ENCODE peak calls at places on chromosome 18, in four cellular contexts. One of them, this sample, is unnamed.

GRCh38 chr18:38301621-38302020 is 736.0 kb upstream of the CELF4 start:
- DNase-seq in A549: no peak
- DNase-seq in H1: no peak
- DNase-seq in K562: no peak
- DNase-seq in this sample: no peak

GRCh38 chr18:59303006-59303405 is 15.4 kb downstream of the CPLX4 start:
- DNase-seq in A549: no peak
- DNase-seq in H1: no peak
- DNase-seq in K562: no peak
- DNase-seq in this sample: no peak

GRCh38 chr18:23460285-23461273 is 7.5 kb downstream of the RIOK3 start:
- DNase-seq in A549: no peak
- DNase-seq in H1: no peak
- DNase-seq in K562: no peak
- DNase-seq in this sample: no peak

GRCh38 chr18:79951545-79952456 is at the start of gene SLC66A2:
- DNase-seq in A549: peak
- DNase-seq in H1: no peak
- DNase-seq in K562: peak
- DNase-seq in this sample: peak

GRCh38 chr18:9673296-9674251 is 34.5 kb upstream of the RAB31 start:
- DNase-seq in A549: peak
- DNase-seq in H1: no peak
- DNase-seq in K562: no peak
- DNase-seq in this sample: peak

GRCh38 chr18:9404565-9405060 is 70.0 kb downstream of the TWSG1 start:
- DNase-seq in A549: no peak
- DNase-seq in H1: no peak
- DNase-seq in K562: peak
- DNase-seq in this sample: peak

GRCh38 chr18:13318644-13319501 is 100.3 kb downstream of the LDLRAD4 start:
- DNase-seq in A549: no peak
- DNase-seq in H1: no peak
- DNase-seq in K562: no peak
- DNase-seq in this sample: no peak

GRCh38 chr18:70289351-70290330 is 796 bp downstream of the SOCS6 start:
- DNase-seq in A549: no peak
- DNase-seq in H1: no peak
- DNase-seq in K562: peak
- DNase-seq in this sample: peak

GRCh38 chr18:8882632-8883408 is 177.5 kb downstream of the MTCL1 start:
- DNase-seq in A549: no peak
- DNase-seq in H1: peak
- DNase-seq in K562: peak
- DNase-seq in this sample: peak

GRCh38 chr18:10291568-10291981 is 162.9 kb upstream of the APCDD1 start:
- DNase-seq in A549: no peak
- DNase-seq in H1: no peak
- DNase-seq in K562: no peak
- DNase-seq in this sample: peak

GRCh38 chr18:58097127-58097906 is 53.3 kb downstream of the NEDD4L start:
- DNase-seq in A549: no peak
- DNase-seq in H1: no peak
- DNase-seq in K562: no peak
- DNase-seq in this sample: peak

GRCh38 chr18:68520406-68521075 is 194.4 kb downstream of the TMX3 start:
- DNase-seq in A549: no peak
- DNase-seq in H1: no peak
- DNase-seq in K562: no peak
- DNase-seq in this sample: no peak
- TF ChIP-seq MAX in A549: no peak
- TF ChIP-seq MAX in H1: no peak
- TF ChIP-seq MAX in K562: no peak
- TF ChIP-seq MAX in this sample: no peak

DNA sequence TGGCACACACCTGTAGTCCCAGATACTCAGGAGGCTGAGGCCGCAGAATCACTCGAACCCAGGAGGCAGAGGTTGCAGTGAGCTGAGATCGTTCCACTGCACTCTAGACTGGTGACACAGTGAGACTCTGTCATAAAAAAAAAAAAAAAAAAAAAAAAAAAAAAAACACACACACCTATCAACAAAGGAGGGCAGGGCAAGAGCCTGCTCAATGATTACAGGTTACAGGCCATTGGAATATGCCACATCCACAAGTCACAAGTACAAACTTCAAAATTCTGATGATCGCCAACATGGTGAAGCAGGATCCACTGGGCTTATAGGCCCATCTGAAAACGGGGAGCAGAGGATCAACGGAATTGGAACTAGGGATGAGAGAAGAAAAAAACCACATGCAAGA is 6.3 kb downstream of the MYO5B start:
- DNase-seq in A549: no peak
- DNase-seq in H1: no peak
- DNase-seq in K562: no peak
- DNase-seq in this sample: no peak
- H3K4me3 ChIP-seq in A549: no peak
- H3K4me3 ChIP-seq in H1: no peak
- H3K4me3 ChIP-seq in K562: no peak
- H3K4me3 ChIP-seq in this sample: no peak

GRCh38 chr18:657998-658946 is 819 bp downstream of the TYMS start:
- DNase-seq in A549: peak
- DNase-seq in H1: peak
- DNase-seq in K562: peak
- DNase-seq in this sample: peak
- TF ChIP-seq POLR2A in A549: peak
- TF ChIP-seq POLR2A in H1: peak
- TF ChIP-seq POLR2A in K562: peak
- TF ChIP-seq POLR2A in this sample: peak

GRCh38 chr18:29164020-29164706 is 987.2 kb upstream of the CDH2 start:
- DNase-seq in A549: peak
- DNase-seq in H1: no peak
- DNase-seq in K562: no peak
- DNase-seq in this sample: peak
- TF ChIP-seq MAX in A549: peak
- TF ChIP-seq MAX in H1: no peak
- TF ChIP-seq MAX in K562: no peak
- TF ChIP-seq MAX in this sample: no peak

DNA sequence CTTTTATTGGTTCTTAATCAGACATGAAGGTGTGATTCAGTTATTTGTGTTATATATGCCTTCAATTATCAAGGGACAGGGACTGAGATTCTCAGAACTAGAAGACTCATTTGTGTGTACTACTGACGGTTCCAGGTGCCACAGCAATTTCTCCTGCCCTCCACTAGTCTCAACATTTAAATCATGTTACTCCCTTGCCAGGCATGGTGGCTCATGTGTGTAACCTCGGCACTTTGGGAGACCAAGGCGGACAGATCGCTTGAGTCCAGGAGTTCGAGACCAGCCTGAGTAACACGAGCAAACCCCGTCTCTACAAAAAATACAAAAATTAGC is 1.1 kb downstream of the CNDP2 start:
- DNase-seq in A549: no peak
- DNase-seq in H1: no peak
- DNase-seq in K562: no peak
- DNase-seq in this sample: no peak
- H3K4me3 ChIP-seq in A549: peak
- H3K4me3 ChIP-seq in H1: peak
- H3K4me3 ChIP-seq in K562: peak
- H3K4me3 ChIP-seq in this sample: no peak

GRCh38 chr18:35343936-35344735 is at the start of gene ZNF24:
- DNase-seq in A549: peak
- DNase-seq in H1: peak
- DNase-seq in K562: peak
- DNase-seq in this sample: peak
- TF ChIP-seq POLR2A in A549: peak
- TF ChIP-seq POLR2A in H1: peak
- TF ChIP-seq POLR2A in K562: peak
- TF ChIP-seq POLR2A in this sample: peak

GRCh38 chr18:44028109-44028508 is 652.6 kb upstream of the SETBP1 start:
- DNase-seq in A549: no peak
- DNase-seq in H1: no peak
- DNase-seq in K562: no peak
- DNase-seq in this sample: no peak

GRCh38 chr18:44035554-44035953 is 645.1 kb upstream of the SETBP1 start:
- DNase-seq in A549: no peak
- DNase-seq in H1: no peak
- DNase-seq in K562: no peak
- DNase-seq in this sample: no peak

GRCh38 chr18:44031063-44031462 is 649.6 kb upstream of the SETBP1 start:
- DNase-seq in A549: no peak
- DNase-seq in H1: no peak
- DNase-seq in K562: no peak
- DNase-seq in this sample: no peak

GRCh38 chr18:44036500-44036899 is 644.2 kb upstream of the SETBP1 start:
- DNase-seq in A549: no peak
- DNase-seq in H1: no peak
- DNase-seq in K562: no peak
- DNase-seq in this sample: peak

DNA sequence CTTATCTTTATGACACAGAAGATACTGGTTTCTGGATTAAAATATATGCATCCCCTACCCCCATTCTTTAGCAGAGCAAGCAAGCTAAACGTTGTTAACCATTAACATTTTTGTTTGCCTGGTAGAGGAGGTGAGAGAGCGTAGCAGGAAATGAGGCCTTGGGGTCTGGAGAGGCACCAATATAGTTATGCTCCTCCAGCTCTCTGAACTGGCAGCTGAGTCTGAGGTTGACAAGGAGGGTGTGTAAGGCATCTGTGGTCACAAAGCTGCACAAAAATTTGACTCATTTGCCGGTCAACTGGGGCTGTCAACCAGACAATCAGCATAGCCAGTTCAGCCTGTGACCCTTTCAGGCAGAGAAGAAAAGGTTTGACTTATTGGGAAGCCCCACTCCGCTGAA is 647.5 kb upstream of the SETBP1 start:
- DNase-seq in A549: no peak
- DNase-seq in H1: no peak
- DNase-seq in K562: no peak
- DNase-seq in this sample: no peak
- TF ChIP-seq MAX in A549: no peak
- TF ChIP-seq MAX in H1: no peak
- TF ChIP-seq MAX in K562: no peak
- TF ChIP-seq MAX in this sample: no peak

GRCh38 chr18:24799720-24800119 is 339.3 kb downstream of the HRH4 start:
- DNase-seq in A549: no peak
- DNase-seq in H1: no peak
- DNase-seq in K562: no peak
- DNase-seq in this sample: no peak
- H3K4me3 ChIP-seq in A549: no peak
- H3K4me3 ChIP-seq in H1: no peak
- H3K4me3 ChIP-seq in K562: no peak
- H3K4me3 ChIP-seq in this sample: no peak

GRCh38 chr18:11849845-11850747 is 1.1 kb upstream of the CHMP1B start:
- DNase-seq in A549: peak
- DNase-seq in H1: no peak
- DNase-seq in K562: peak
- DNase-seq in this sample: peak
- TF ChIP-seq POLR2A in A549: no peak
- TF ChIP-seq POLR2A in H1: no peak
- TF ChIP-seq POLR2A in K562: peak
- TF ChIP-seq POLR2A in this sample: no peak